ENCODE peak calls at places on chromosomes 11 and 22, in eight cellular contexts. W is lower lobe of right lung, F is mammary epithelial cell, B is cardiac muscle cell, P is thoracic aorta, O is stomach, K is substantia nigra, A is A549. M is an unnamed sample.

GRCh38 chr11:79369094-79369493 is 71.7 kb downstream of the TENM4 start:
- DNase-seq in W (no peak), B (no peak), O (no peak), F (no peak), A (no peak), K (no peak), P (no peak), M (no peak)

GRCh38 chr11:36151933-36152580 is 137.2 kb downstream of the COMMD9 start:
- DNase-seq in W (no peak), B (peak), O (no peak), F (no peak), A (no peak), P (no peak), K (no peak), M (no peak)

GRCh38 chr11:99327527-99327926 is 306.8 kb downstream of the CNTN5 start:
- DNase-seq in O (no peak), K (no peak), B (no peak), P (no peak), W (no peak), A (no peak), F (no peak), M (no peak)

GRCh38 chr22:36211237-36211881 is 9.8 kb upstream of the APOL4 start:
- DNase-seq in P (no peak), B (peak), W (no peak), A (no peak), F (no peak), K (no peak), O (no peak), M (no peak)

GRCh38 chr11:118186346-118187107 is 10.1 kb upstream of the SCN2B start:
- DNase-seq in F (no peak), B (no peak), A (no peak), K (no peak), W (no peak), O (no peak), P (no peak), M (no peak)

GRCh38 chr11:112525270-112525669 is 264.6 kb upstream of the PLET1 start:
- DNase-seq in P (no peak), W (peak), F (peak), O (no peak), K (no peak), B (peak), A (no peak), M (no peak)

GRCh38 chr11:100777118-100777517 is 90.0 kb downstream of the ARHGAP42 start:
- DNase-seq in K (no peak), B (no peak), W (no peak), F (peak), P (no peak), O (peak), A (peak), M (no peak)

GRCh38 chr11:111272420-111272819 is 25.9 kb upstream of the POU2AF3 start:
- DNase-seq in B (no peak), O (no peak), A (no peak), F (no peak), P (no peak), K (no peak), W (no peak), M (no peak)

GRCh38 chr11:26700536-26701235 is 21.2 kb downstream of the SLC5A12 start:
- DNase-seq in W (no peak), A (no peak), K (no peak), O (no peak), P (no peak), B (no peak), F (no peak), M (no peak)

GRCh38 chr11:11534981-11535380 is 86.8 kb downstream of the GALNT18 start:
- DNase-seq in A (no peak), F (no peak), P (no peak), W (no peak), B (peak), K (no peak), O (no peak), M (no peak)

GRCh38 chr11:33266418-33267215 is 9.4 kb downstream of the HIPK3 start:
- DNase-seq in P (no peak), F (no peak), W (no peak), A (no peak), O (no peak), B (peak), K (no peak), M (no peak)

GRCh38 chr11:126133902-126134301 is 71.2 kb upstream of the CDON start:
- DNase-seq in W (no peak), B (no peak), O (no peak), F (no peak), A (no peak), K (no peak), P (no peak), M (no peak)

GRCh38 chr11:110710520-110711381 is 1.5 kb downstream of the ARHGAP20 start:
- DNase-seq in P (no peak), B (peak), K (no peak), F (no peak), A (no peak), W (peak), O (peak), M (no peak)

DNA sequence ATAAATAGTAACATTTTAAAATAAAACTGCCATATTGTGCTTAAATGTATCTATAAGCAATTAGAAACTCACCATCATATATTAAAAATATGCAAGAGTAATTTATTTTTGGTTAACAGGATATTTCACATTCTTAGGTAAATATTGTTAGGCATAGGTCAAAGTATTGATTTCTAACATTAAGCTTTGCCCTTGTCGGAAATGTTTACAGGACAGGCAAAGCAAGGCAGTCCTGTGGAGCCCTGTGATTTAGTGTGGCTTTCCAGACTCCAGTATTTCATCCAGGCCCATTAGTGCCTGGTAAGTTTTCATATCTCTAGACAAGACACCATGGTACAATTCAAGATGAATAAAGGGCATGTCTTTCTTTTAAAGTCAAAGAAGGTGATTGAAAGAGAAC is 114.9 kb upstream of the LARGE1 start:
- DNase-seq in W (no peak), P (no peak), O (no peak), F (no peak), B (no peak), K (no peak), A (no peak), M (no peak)
- H3K27ac ChIP-seq in W (no peak), P (no peak), O (no peak), F (no peak), B (no peak), K (no peak), A (no peak), M (no peak)

GRCh38 chr22:49933236-49933921 is 14.9 kb downstream of the CRELD2 start:
- DNase-seq in A (no peak), O (peak), K (peak), W (no peak), F (no peak), P (no peak), B (no peak), M (peak)
- H3K27ac ChIP-seq in A (peak), O (peak), K (peak), W (peak), F (no peak), P (peak), B (peak), M (no peak)

DNA sequence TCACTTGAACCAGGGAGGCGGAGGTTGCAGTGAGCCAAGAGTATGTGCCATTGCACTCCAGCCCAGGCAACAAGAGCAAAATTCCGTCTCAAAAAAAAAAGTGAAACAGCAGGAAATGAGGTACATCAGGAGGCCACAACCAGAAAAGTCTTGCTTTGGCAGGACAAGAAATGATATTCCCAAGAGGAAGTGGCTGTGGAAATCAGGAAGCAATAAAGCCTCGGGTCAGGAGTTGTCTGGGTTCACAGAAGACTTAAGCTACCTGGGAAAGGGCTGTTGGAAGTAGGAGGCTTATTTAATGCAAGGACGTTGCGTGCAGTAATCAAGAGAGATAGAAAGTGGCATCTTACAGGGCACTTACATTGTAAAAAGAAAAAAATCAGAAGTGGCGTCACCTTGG is 9.2 kb upstream of the RELT start:
- DNase-seq in W (no peak), F (no peak), K (no peak), O (no peak), A (no peak), P (no peak), B (no peak), M (no peak)
- H3K27ac ChIP-seq in W (no peak), F (no peak), K (no peak), O (no peak), A (no peak), P (no peak), B (no peak), M (no peak)

DNA sequence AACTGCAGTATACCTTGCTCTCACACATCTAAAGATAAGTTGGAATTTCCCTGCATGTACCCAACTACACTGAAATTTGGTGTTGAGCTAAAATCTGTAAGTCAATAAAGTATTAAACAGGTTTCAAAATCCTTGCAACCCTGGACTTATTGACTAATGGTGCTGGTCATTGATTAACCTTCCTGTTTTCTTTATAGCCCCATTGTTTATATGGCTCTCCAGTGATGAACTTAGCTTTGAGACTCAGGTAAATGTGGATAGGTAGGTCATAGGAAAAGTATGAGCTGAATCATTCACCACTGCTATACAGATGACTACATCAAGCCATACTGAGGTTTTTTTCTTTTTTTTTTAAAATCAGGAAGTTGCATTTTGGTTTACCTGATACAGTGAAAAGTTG is 132.7 kb downstream of the FAT3 start:
- DNase-seq in O (no peak), K (no peak), P (no peak), F (peak), B (no peak), A (no peak), W (no peak), M (no peak)
- H3K27ac ChIP-seq in O (no peak), K (no peak), P (no peak), F (peak), B (no peak), A (no peak), W (no peak), M (no peak)

DNA sequence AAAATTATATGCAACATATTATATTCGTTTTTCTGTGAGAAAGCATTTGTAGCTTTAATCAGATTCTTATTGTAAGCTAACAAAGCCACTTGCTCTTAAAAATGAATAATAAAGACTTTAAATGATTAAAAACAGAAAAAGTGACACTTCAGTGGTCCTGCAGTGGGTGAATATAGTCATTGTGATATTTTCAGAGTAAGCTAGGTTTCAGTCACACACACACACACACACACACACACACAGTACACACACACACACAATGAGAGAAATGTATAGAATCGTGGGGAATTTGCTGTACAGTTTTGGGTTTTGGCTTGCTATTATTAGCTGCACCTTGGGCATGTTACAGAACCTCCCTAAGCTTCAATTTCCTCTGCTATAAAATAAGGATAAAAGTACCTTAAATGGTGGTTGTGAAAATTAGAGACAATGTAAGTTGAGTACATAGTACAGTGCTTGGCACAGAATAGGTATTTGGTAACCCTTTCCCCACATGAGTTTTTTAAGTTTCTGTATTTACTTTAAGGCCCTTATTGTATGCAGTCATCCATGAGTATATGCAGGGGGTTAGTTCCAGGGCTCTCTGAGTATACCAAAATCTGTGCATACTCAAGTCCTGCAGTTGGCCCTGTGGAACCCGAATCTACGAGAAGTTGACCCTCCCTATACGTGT is 39.8 kb downstream of the CSTPP1 start:
- DNase-seq in W (no peak), A (no peak), F (no peak), K (no peak), O (no peak), B (no peak), P (no peak), M (no peak)
- H3K27ac ChIP-seq in W (no peak), A (no peak), F (no peak), K (peak), O (no peak), B (no peak), P (no peak), M (peak)

DNA sequence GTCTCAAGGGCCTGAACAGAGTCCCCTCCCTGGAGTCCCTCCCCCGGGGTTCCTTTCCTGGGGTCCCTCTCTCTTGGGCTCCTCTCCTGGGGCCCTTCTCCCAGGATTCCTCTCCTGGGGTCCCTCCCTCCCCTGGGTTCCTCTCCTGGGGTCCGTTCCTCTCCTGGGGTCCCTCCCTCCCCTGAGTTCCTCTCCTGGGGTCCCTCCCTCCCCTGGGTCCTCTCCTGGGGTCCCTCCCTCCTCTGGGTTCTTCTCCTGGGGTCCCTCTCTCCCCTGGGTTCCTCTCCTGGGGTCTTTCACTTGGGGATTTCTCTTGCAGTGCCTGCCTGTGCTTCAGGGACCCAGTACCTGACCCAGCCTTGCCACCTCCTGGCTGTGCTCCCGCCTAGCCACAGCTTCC is 386.1 kb downstream of the TBC1D22A start:
- DNase-seq in K (no peak), W (no peak), A (no peak), F (no peak), O (no peak), P (no peak), B (no peak), M (no peak)
- H3K27ac ChIP-seq in K (no peak), W (no peak), A (no peak), F (no peak), O (no peak), P (no peak), B (no peak), M (no peak)

GRCh38 chr22:43514476-43515157 is 102.8 kb downstream of the MPPED1 start:
- DNase-seq in W (peak), P (no peak), F (no peak), B (no peak), O (no peak), A (no peak), K (no peak), M (no peak)

GRCh38 chr22:43515411-43515810 is 103.6 kb downstream of the MPPED1 start:
- DNase-seq in P (no peak), W (no peak), A (no peak), F (no peak), O (no peak), K (no peak), B (no peak), M (no peak)

GRCh38 chr22:43516386-43516785 is 104.6 kb downstream of the MPPED1 start:
- DNase-seq in O (no peak), A (no peak), B (no peak), P (no peak), K (no peak), F (no peak), W (peak), M (no peak)

GRCh38 chr22:43516996-43517635 is 105.3 kb downstream of the MPPED1 start:
- DNase-seq in B (no peak), W (peak), A (no peak), K (no peak), F (no peak), P (no peak), O (no peak), M (no peak)

GRCh38 chr22:43515902-43516301 is 104.1 kb downstream of the MPPED1 start:
- DNase-seq in F (no peak), P (no peak), A (no peak), K (no peak), W (peak), O (no peak), B (no peak), M (no peak)
- H3K27ac ChIP-seq in F (no peak), P (no peak), A (no peak), K (no peak), W (no peak), O (no peak), B (no peak), M (no peak)

DNA sequence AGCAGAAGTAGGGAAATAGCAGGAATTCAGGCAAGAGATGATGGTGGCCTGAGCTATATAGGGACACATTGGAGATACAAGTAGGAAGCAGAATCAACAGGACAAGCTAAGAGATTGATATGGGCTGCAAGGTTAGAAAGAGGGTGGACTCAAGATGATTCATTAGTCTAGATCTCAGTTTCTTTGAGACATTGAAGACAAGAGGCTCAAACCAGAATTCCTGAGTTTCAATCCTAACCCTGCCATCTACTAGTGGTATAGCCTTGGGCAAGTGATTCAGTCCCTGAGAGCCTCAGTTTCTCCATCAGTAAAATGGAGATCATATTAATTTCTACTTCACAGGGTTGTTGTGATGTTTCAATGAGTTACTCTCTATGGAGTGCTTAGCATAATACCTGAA is 53.1 kb upstream of the NAV2 start:
- DNase-seq in F (no peak), B (no peak), K (no peak), P (no peak), O (no peak), A (no peak), W (no peak), M (no peak)
- H3K27ac ChIP-seq in F (peak), B (no peak), K (no peak), P (peak), O (no peak), A (peak), W (no peak), M (no peak)

GRCh38 chr11:129249351-129249750 is 57.2 kb upstream of the ARHGAP32 start:
- DNase-seq in F (peak), O (no peak), B (peak), K (no peak), A (peak), P (no peak), W (no peak), M (no peak)

GRCh38 chr11:129248618-129249017 is 56.5 kb upstream of the ARHGAP32 start:
- DNase-seq in B (peak), O (no peak), K (no peak), W (no peak), A (peak), P (no peak), F (peak), M (no peak)

GRCh38 chr11:129251067-129251466 is 58.9 kb upstream of the ARHGAP32 start:
- DNase-seq in W (no peak), F (no peak), O (no peak), P (no peak), A (no peak), B (no peak), K (no peak), M (no peak)

GRCh38 chr11:129249923-129250322 is 57.8 kb upstream of the ARHGAP32 start:
- DNase-seq in W (no peak), F (peak), K (no peak), O (no peak), P (no peak), B (no peak), A (no peak), M (no peak)

DNA sequence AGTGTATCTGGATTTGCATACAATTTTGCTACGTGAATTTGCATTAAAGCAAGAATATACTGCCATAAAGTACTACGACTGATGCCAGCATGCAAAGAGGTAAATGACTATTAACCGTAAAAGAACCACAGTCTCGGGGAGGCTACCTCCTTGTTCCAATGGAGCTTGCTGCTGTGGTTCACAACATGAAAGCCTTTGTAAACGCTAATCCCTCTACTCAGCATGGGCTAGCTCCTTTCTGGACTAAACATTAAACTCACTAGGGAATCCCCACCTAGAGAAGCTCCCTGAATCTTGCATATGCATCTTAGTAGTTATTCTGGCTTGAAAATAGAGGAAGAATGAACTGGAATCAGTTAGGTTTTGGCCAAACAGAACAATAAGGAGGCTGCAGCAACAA is 60.5 kb upstream of the ARHGAP32 start:
- DNase-seq in B (no peak), W (no peak), K (no peak), A (no peak), O (no peak), F (no peak), P (no peak), M (no peak)
- H3K27ac ChIP-seq in B (no peak), W (no peak), K (no peak), A (no peak), O (no peak), F (no peak), P (no peak), M (no peak)